ENCODE peak calls at places on chromosomes 2 and 18, in seven cellular contexts. One of them, this sample, is unnamed. For H3K36me3, the result is how much of the 10 kb centered on the place peaks cover.

GRCh38 chr2:150478206-150478974 is 9.1 kb downstream of the RND3 start:
- DNase-seq in cardiac muscle cell: peak
- DNase-seq in ovary: no peak
- DNase-seq in neuronal stem cell: peak
- DNase-seq in uterus: no peak
- DNase-seq in upper lobe of right lung: no peak
- DNase-seq in upper lobe of left lung: no peak
- DNase-seq in this sample: no peak

GRCh38 chr2:231905026-231905425 is 21.2 kb downstream of the NPPC start:
- DNase-seq in uterus: no peak
- DNase-seq in cardiac muscle cell: no peak
- DNase-seq in ovary: no peak
- DNase-seq in neuronal stem cell: no peak
- DNase-seq in upper lobe of left lung: no peak
- DNase-seq in upper lobe of right lung: no peak
- DNase-seq in this sample: no peak

GRCh38 chr2:20917724-20918572 is 95.0 kb upstream of the LDAH start:
- DNase-seq in cardiac muscle cell: no peak
- DNase-seq in upper lobe of right lung: no peak
- DNase-seq in upper lobe of left lung: peak
- DNase-seq in ovary: no peak
- DNase-seq in neuronal stem cell: no peak
- DNase-seq in uterus: no peak
- DNase-seq in this sample: no peak

GRCh38 chr2:41927581-41928260 is 120.1 kb upstream of the PKDCC start:
- DNase-seq in ovary: peak
- DNase-seq in upper lobe of left lung: no peak
- DNase-seq in cardiac muscle cell: no peak
- DNase-seq in upper lobe of right lung: no peak
- DNase-seq in neuronal stem cell: no peak
- DNase-seq in uterus: peak
- DNase-seq in this sample: no peak

GRCh38 chr2:17672583-17673317 is 80.9 kb downstream of the SMC6 start:
- DNase-seq in ovary: no peak
- DNase-seq in upper lobe of right lung: no peak
- DNase-seq in uterus: no peak
- DNase-seq in upper lobe of left lung: no peak
- DNase-seq in neuronal stem cell: no peak
- DNase-seq in cardiac muscle cell: no peak
- DNase-seq in this sample: no peak

GRCh38 chr2:191707542-191707941 is 29.6 kb downstream of the NABP1 start:
- DNase-seq in neuronal stem cell: no peak
- DNase-seq in cardiac muscle cell: no peak
- DNase-seq in upper lobe of right lung: no peak
- DNase-seq in upper lobe of left lung: no peak
- DNase-seq in uterus: no peak
- DNase-seq in ovary: no peak
- DNase-seq in this sample: no peak

GRCh38 chr2:110860620-110861019 is 128.2 kb downstream of the ACOXL start:
- DNase-seq in upper lobe of right lung: no peak
- DNase-seq in upper lobe of left lung: no peak
- DNase-seq in neuronal stem cell: no peak
- DNase-seq in cardiac muscle cell: no peak
- DNase-seq in ovary: no peak
- DNase-seq in uterus: no peak
- DNase-seq in this sample: no peak

GRCh38 chr18:13266208-13267100 is 47.9 kb downstream of the LDLRAD4 start:
- DNase-seq in neuronal stem cell: no peak
- DNase-seq in uterus: peak
- DNase-seq in cardiac muscle cell: no peak
- DNase-seq in upper lobe of right lung: peak
- DNase-seq in upper lobe of left lung: no peak
- DNase-seq in ovary: no peak
- DNase-seq in this sample: peak

GRCh38 chr2:125479143-125479636 is 1176.8 kb upstream of the GYPC start:
- DNase-seq in neuronal stem cell: no peak
- DNase-seq in cardiac muscle cell: no peak
- DNase-seq in upper lobe of left lung: peak
- DNase-seq in upper lobe of right lung: no peak
- DNase-seq in ovary: no peak
- DNase-seq in uterus: no peak
- DNase-seq in this sample: no peak

GRCh38 chr2:218270721-218271486 is 585 bp downstream of the PNKD start:
- DNase-seq in ovary: no peak
- DNase-seq in uterus: no peak
- DNase-seq in upper lobe of left lung: no peak
- DNase-seq in neuronal stem cell: no peak
- DNase-seq in upper lobe of right lung: no peak
- DNase-seq in cardiac muscle cell: no peak
- DNase-seq in this sample: no peak

GRCh38 chr2:121085801-121086200 is 199.2 kb downstream of the TFCP2L1 start:
- DNase-seq in upper lobe of right lung: no peak
- DNase-seq in ovary: no peak
- DNase-seq in upper lobe of left lung: no peak
- DNase-seq in uterus: no peak
- DNase-seq in cardiac muscle cell: peak
- DNase-seq in neuronal stem cell: no peak
- DNase-seq in this sample: no peak

GRCh38 chr2:160464996-160465395 is 28.6 kb downstream of the RBMS1 start:
- DNase-seq in cardiac muscle cell: no peak
- DNase-seq in neuronal stem cell: no peak
- DNase-seq in upper lobe of right lung: no peak
- DNase-seq in upper lobe of left lung: no peak
- DNase-seq in ovary: no peak
- DNase-seq in uterus: no peak
- DNase-seq in this sample: no peak

GRCh38 chr2:152432206-152432653 is 97.3 kb downstream of the FMNL2 start:
- DNase-seq in uterus: peak
- DNase-seq in upper lobe of left lung: no peak
- DNase-seq in neuronal stem cell: no peak
- DNase-seq in upper lobe of right lung: no peak
- DNase-seq in cardiac muscle cell: no peak
- DNase-seq in ovary: no peak
- DNase-seq in this sample: no peak

GRCh38 chr2:130251865-130252620 is 53.8 kb upstream of the TUBA3E start:
- DNase-seq in upper lobe of left lung: peak
- DNase-seq in ovary: no peak
- DNase-seq in cardiac muscle cell: no peak
- DNase-seq in upper lobe of right lung: no peak
- DNase-seq in uterus: no peak
- DNase-seq in neuronal stem cell: no peak
- DNase-seq in this sample: no peak

GRCh38 chr2:238337846-238338245 is 17.5 kb downstream of the TRAF3IP1 start:
- DNase-seq in upper lobe of right lung: no peak
- DNase-seq in ovary: no peak
- DNase-seq in upper lobe of left lung: no peak
- DNase-seq in cardiac muscle cell: no peak
- DNase-seq in uterus: no peak
- DNase-seq in neuronal stem cell: no peak
- DNase-seq in this sample: no peak

GRCh38 chr2:174615951-174616436 is 18.4 kb upstream of the WIPF1 start:
- DNase-seq in ovary: no peak
- DNase-seq in neuronal stem cell: no peak
- DNase-seq in uterus: no peak
- DNase-seq in upper lobe of right lung: no peak
- DNase-seq in cardiac muscle cell: no peak
- DNase-seq in upper lobe of left lung: no peak
- DNase-seq in this sample: no peak

GRCh38 chr18:32714571-32715148 is 58.2 kb downstream of the KLHL14 start:
- DNase-seq in uterus: no peak
- DNase-seq in upper lobe of left lung: no peak
- DNase-seq in neuronal stem cell: peak
- DNase-seq in ovary: no peak
- DNase-seq in upper lobe of right lung: no peak
- DNase-seq in cardiac muscle cell: peak
- DNase-seq in this sample: peak

GRCh38 chr2:173157894-173158293 is 82.2 kb downstream of the MAP3K20 start:
- DNase-seq in ovary: no peak
- DNase-seq in neuronal stem cell: no peak
- DNase-seq in upper lobe of left lung: no peak
- DNase-seq in upper lobe of right lung: no peak
- DNase-seq in uterus: no peak
- DNase-seq in cardiac muscle cell: no peak
- DNase-seq in this sample: no peak

GRCh38 chr2:176115883-176116813 is at the start of gene HOXD10:
- DNase-seq in ovary: peak
- DNase-seq in upper lobe of left lung: peak
- DNase-seq in cardiac muscle cell: no peak
- DNase-seq in upper lobe of right lung: no peak
- DNase-seq in uterus: peak
- DNase-seq in neuronal stem cell: no peak
- DNase-seq in this sample: no peak

GRCh38 chr2:84888401-84889276 is 7.8 kb upstream of the TRABD2A start:
- DNase-seq in upper lobe of left lung: no peak
- DNase-seq in neuronal stem cell: no peak
- DNase-seq in cardiac muscle cell: no peak
- DNase-seq in upper lobe of right lung: no peak
- DNase-seq in ovary: no peak
- DNase-seq in uterus: no peak
- DNase-seq in this sample: peak

GRCh38 chr2:86211796-86212188 is 12.5 kb downstream of the MRPL35 start:
- DNase-seq in ovary: no peak
- DNase-seq in neuronal stem cell: no peak
- DNase-seq in uterus: no peak
- DNase-seq in upper lobe of right lung: no peak
- DNase-seq in upper lobe of left lung: no peak
- DNase-seq in cardiac muscle cell: no peak
- DNase-seq in this sample: no peak

GRCh38 chr2:86214503-86214832 is 15.2 kb downstream of the MRPL35 start:
- DNase-seq in upper lobe of right lung: no peak
- DNase-seq in cardiac muscle cell: no peak
- DNase-seq in upper lobe of left lung: no peak
- DNase-seq in uterus: no peak
- DNase-seq in ovary: no peak
- DNase-seq in neuronal stem cell: no peak
- DNase-seq in this sample: no peak

GRCh38 chr2:86213699-86214502 is 14.6 kb downstream of the MRPL35 start:
- DNase-seq in neuronal stem cell: no peak
- DNase-seq in upper lobe of right lung: no peak
- DNase-seq in cardiac muscle cell: no peak
- DNase-seq in ovary: no peak
- DNase-seq in upper lobe of left lung: no peak
- DNase-seq in uterus: no peak
- DNase-seq in this sample: no peak

GRCh38 chr2:86211033-86211795 is 12.0 kb downstream of the MRPL35 start:
- DNase-seq in ovary: no peak
- DNase-seq in upper lobe of left lung: no peak
- DNase-seq in uterus: no peak
- DNase-seq in neuronal stem cell: no peak
- DNase-seq in cardiac muscle cell: no peak
- DNase-seq in upper lobe of right lung: peak
- DNase-seq in this sample: no peak

DNA sequence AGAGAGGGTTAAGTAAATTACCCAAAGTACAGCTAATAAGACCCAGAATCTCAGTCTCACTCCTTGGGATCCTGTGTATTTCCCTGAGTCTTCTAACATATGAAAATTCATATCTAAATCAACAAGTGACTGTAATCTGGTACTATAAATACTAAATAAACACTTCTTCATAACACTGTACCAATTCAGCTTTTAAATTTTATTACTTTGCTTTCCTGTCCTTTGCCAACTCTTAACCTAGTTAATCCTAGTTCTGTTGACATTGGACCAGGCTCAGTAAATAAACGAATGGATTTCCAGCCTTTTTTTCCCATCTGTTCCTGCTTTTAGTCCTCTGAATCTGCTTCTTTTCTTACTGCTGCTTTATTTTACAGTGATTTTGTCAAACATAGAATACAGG is 13.8 kb downstream of the MRPL35 start:
- DNase-seq in uterus: no peak
- DNase-seq in neuronal stem cell: no peak
- DNase-seq in ovary: no peak
- DNase-seq in upper lobe of right lung: no peak
- DNase-seq in upper lobe of left lung: no peak
- DNase-seq in cardiac muscle cell: no peak
- DNase-seq in this sample: no peak
- H3K36me3 ChIP-seq in uterus: under half
- H3K36me3 ChIP-seq in neuronal stem cell: half or more
- H3K36me3 ChIP-seq in ovary: under half
- H3K36me3 ChIP-seq in upper lobe of right lung: half or more
- H3K36me3 ChIP-seq in upper lobe of left lung: half or more
- H3K36me3 ChIP-seq in cardiac muscle cell: under half
- H3K36me3 ChIP-seq in this sample: under half

GRCh38 chr2:71468279-71469015 is 15.1 kb downstream of the DYSF start:
- DNase-seq in ovary: no peak
- DNase-seq in cardiac muscle cell: no peak
- DNase-seq in upper lobe of left lung: no peak
- DNase-seq in upper lobe of right lung: peak
- DNase-seq in neuronal stem cell: no peak
- DNase-seq in uterus: no peak
- DNase-seq in this sample: no peak
- H3K4me3 ChIP-seq in ovary: no peak
- H3K4me3 ChIP-seq in cardiac muscle cell: no peak
- H3K4me3 ChIP-seq in upper lobe of left lung: peak
- H3K4me3 ChIP-seq in upper lobe of right lung: peak
- H3K4me3 ChIP-seq in neuronal stem cell: no peak
- H3K4me3 ChIP-seq in uterus: no peak
- H3K4me3 ChIP-seq in this sample: no peak

DNA sequence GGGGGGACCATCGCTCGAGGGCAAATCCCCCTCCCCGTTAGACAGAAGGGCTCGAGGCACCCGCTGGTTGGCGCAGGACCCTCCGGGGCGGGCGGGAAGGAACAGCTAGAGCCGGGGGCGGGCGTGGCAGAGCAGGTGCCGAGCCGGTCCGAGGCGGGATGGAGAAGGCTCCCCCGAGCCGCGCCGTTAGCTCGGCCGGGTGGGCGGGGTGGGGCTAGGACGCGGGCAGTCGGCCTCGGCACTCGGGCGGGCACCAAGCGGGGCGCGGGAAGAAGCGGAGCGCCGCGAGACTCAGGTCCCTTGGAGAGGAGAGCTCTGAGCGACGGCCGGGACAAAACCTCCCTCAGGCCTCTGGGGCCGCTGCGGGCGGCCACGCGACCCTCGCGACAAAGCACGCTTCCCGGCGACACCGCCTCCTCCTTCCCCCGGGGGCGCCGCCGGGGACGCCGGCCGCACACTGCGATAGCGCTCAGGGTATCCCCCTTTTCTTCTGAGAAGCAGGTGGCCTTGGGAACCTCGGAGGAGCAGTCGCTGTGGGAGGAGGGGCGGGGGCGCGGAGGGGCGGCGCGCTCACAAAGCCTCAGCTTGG is 694 bp downstream of the FHOD3 start:
- DNase-seq in upper lobe of left lung: peak
- DNase-seq in neuronal stem cell: peak
- DNase-seq in cardiac muscle cell: peak
- DNase-seq in upper lobe of right lung: no peak
- DNase-seq in ovary: peak
- DNase-seq in uterus: no peak
- DNase-seq in this sample: no peak
- H3K27ac ChIP-seq in upper lobe of left lung: no peak
- H3K27ac ChIP-seq in neuronal stem cell: peak
- H3K27ac ChIP-seq in cardiac muscle cell: peak
- H3K27ac ChIP-seq in upper lobe of right lung: no peak
- H3K27ac ChIP-seq in ovary: no peak
- H3K27ac ChIP-seq in uterus: no peak
- H3K27ac ChIP-seq in this sample: no peak

DNA sequence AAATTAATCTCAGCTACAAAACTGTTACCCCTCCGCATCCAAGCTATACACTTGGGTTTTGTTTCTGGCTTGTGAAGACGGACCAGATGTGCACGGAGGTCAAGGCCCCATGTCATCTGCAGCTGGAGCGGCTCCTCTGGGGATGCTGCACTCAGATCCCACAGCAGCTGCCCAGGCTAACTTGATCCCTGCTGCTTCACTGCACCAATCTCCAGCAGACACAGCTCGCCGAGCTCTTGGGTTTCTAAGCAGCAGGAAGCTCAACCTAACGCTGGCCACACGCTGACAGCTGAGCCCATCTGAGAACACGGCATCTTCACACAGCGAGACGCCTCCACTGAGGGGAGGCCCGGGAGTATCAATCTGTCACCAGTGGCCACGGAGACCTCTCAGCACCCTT is 67.4 kb downstream of the EMILIN2 start:
- DNase-seq in upper lobe of right lung: no peak
- DNase-seq in ovary: peak
- DNase-seq in uterus: peak
- DNase-seq in upper lobe of left lung: no peak
- DNase-seq in neuronal stem cell: no peak
- DNase-seq in cardiac muscle cell: peak
- DNase-seq in this sample: no peak
- H3K36me3 ChIP-seq in upper lobe of right lung: half or more
- H3K36me3 ChIP-seq in ovary: under half
- H3K36me3 ChIP-seq in uterus: under half
- H3K36me3 ChIP-seq in upper lobe of left lung: half or more
- H3K36me3 ChIP-seq in neuronal stem cell: half or more
- H3K36me3 ChIP-seq in cardiac muscle cell: under half
- H3K36me3 ChIP-seq in this sample: under half